ENCODE peak calls at places on chromosomes 3 and 15, in six cellular contexts. J, V, F, G, C and W are unnamed samples.

GRCh38 chr3:170368921-170369320 is 11.4 kb downstream of the SKIL start:
- DNase-seq in J (no peak), F (no peak), V (no peak), C (no peak), G (no peak), W (no peak)

GRCh38 chr3:129936757-129937156 is 37.8 kb upstream of the TRH start:
- DNase-seq in J (no peak), V (peak; percentile 85), F (peak; percentile 17), G (no peak), C (no peak), W (no peak)

GRCh38 chr3:66816110-66816761 is 181.9 kb upstream of the KBTBD8 start:
- DNase-seq in F (peak; percentile 16), G (peak; percentile 26), C (peak; percentile 27), J (no peak), V (peak; percentile 36), W (no peak)

GRCh38 chr3:112341386-112341785 is 8.4 kb downstream of the CD200 start:
- DNase-seq in V (no peak), J (no peak), F (no peak), C (no peak), G (no peak), W (no peak)

GRCh38 chr15:46441294-46442062 is 806.6 kb downstream of the SQOR start:
- DNase-seq in C (no peak), J (no peak), V (no peak), G (no peak), F (no peak), W (no peak)

GRCh38 chr15:68379759-68380290 is 52.1 kb downstream of the ITGA11 start:
- DNase-seq in V (no peak), F (no peak), C (no peak), G (no peak), J (no peak), W (no peak)

GRCh38 chr3:41700155-41700554 is 261.7 kb downstream of the ULK4 start:
- DNase-seq in F (peak; percentile 87), C (no peak), V (no peak), G (no peak), J (no peak), W (no peak)

GRCh38 chr3:37624276-37624675 is 237.4 kb upstream of the CTDSPL start:
- DNase-seq in C (no peak), V (no peak), J (no peak), F (no peak), G (no peak), W (no peak)

GRCh38 chr3:53181528-53181927 is 20.5 kb downstream of the PRKCD start:
- DNase-seq in F (no peak), G (no peak), C (no peak), J (no peak), V (no peak), W (no peak)

GRCh38 chr15:22265056-22265945 is 185.0 kb downstream of the OR4M2 start:
- DNase-seq in J (no peak), F (no peak), V (no peak), C (no peak), G (no peak), W (no peak)

GRCh38 chr15:99682455-99682854 is 50.8 kb downstream of the LYSMD4 start:
- DNase-seq in V (no peak), J (no peak), F (no peak), G (no peak), C (no peak), W (no peak)

GRCh38 chr3:64120876-64121275 is 97.6 kb upstream of the PSMD6 start:
- DNase-seq in G (no peak), F (no peak), C (no peak), V (no peak), J (no peak), W (no peak)

GRCh38 chr3:170848294-170848917 is 21.6 kb downstream of the RPL22L1 start:
- DNase-seq in G (no peak), J (no peak), C (no peak), F (peak; percentile 19), V (no peak), W (no peak)

GRCh38 chr15:85142324-85142723 is 160.7 kb downstream of the PDE8A start:
- DNase-seq in F (no peak), C (no peak), V (no peak), J (no peak), G (no peak), W (no peak)

GRCh38 chr15:75565062-75565970 is 13.8 kb downstream of the PTPN9 start:
- DNase-seq in G (no peak), V (no peak), C (no peak), J (no peak), F (no peak), W (no peak)

GRCh38 chr3:186821429-186822367 is 15.4 kb upstream of the RFC4 start:
- DNase-seq in V (peak; percentile 56), G (no peak), C (no peak), J (no peak), F (peak; percentile 36), W (no peak)

GRCh38 chr3:141853146-141853690 is 23.2 kb upstream of the ATP1B3 start:
- DNase-seq in C (no peak), J (no peak), V (no peak), G (no peak), F (no peak), W (no peak)

GRCh38 chr15:56341201-56341600 is 24.0 kb upstream of the TEX9 start:
- DNase-seq in F (no peak), G (no peak), C (no peak), V (no peak), J (no peak), W (no peak)

GRCh38 chr15:99104788-99105515 is at the start of gene SYNM:
- DNase-seq in J (no peak), C (no peak), G (peak; percentile 81), F (peak; percentile 84), V (peak; percentile 72), W (peak; percentile 59)

GRCh38 chr3:9795212-9795611 is 2.3 kb downstream of the ARPC4 start:
- DNase-seq in J (peak; percentile 42), G (no peak), V (no peak), C (no peak), F (no peak), W (no peak)

GRCh38 chr3:38227989-38228388 is 37.6 kb upstream of the SLC22A13 start:
- DNase-seq in F (no peak), J (no peak), G (no peak), C (no peak), V (no peak), W (no peak)

GRCh38 chr15:47360296-47360695 is 357.0 kb upstream of the SEMA6D start:
- DNase-seq in V (no peak), J (no peak), C (no peak), F (no peak), G (no peak), W (no peak)

DNA sequence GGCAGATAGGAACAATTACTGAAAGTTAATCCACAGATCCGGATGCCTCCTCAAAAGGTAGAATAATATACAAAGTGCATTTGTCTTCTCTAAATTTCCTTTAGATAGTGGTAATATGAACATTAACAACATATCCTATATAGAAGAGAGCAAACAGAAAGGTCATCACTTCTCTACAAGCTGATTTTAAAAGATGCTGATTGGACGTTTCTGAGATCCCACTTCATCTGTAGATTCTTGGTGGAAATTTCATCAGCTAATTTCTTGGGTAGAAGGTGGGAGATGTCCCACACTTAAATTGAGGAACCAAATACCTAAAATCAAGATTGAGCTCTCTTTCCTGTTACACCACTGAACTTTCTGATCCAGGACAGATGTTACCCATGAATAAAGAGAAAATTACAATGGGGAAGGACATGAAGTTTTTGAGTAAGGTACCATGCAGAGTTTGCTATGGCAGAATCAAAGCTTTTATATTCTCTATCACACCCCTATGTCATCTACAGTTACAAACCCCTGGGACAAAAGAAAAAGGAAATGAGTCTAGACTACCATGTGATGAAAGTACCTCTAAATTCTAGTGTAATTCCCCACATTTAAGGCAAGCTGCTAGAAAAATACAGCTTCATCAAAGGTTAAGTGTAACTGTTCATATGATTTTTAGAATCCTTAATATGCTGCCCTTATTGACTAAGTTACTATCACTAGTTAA is 189.2 kb upstream of the SETMAR start:
- DNase-seq in J (no peak), V (no peak), C (no peak), G (no peak), F (no peak), W (no peak)
- TF ChIP-seq TAF1 in J (no peak), V (no peak), C (no peak), G (no peak), F (no peak), W (no peak)

GRCh38 chr15:81280696-81281095 is 43.2 kb downstream of the STARD5 start:
- DNase-seq in G (no peak), C (no peak), F (no peak), J (no peak), V (no peak), W (no peak)
- TF ChIP-seq POLR2AphosphoS5 in G (no peak), C (no peak), F (no peak), J (no peak), V (no peak), W (no peak)

DNA sequence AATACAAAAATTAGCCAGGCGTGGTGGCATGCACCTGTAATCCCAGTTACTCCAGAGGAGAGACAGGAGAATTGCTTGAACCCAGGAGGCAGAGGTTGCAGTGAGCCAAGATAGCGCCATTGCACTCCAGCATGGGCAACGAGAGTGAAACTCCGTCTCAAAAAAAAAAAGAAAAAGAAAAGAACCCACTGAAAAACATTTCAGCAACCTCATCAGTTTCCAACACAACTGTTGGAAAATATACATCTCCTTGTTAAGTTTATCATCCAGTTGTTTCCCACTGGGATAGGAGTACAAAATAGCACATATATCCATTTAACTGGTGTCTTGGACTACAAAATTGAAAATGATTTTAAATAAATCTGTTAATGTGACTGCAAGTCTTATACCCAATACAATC is 2.2 kb downstream of the RPN1 start:
- DNase-seq in G (no peak), C (no peak), F (no peak), J (no peak), V (no peak), W (no peak)
- TF ChIP-seq POLR2A in G (no peak), C (no peak), F (no peak), J (no peak), V (no peak), W (no peak)

GRCh38 chr15:33089165-33089877 is 105.2 kb downstream of the FMN1 start:
- DNase-seq in F (no peak), C (no peak), G (no peak), J (no peak), V (no peak), W (no peak)

GRCh38 chr15:33089878-33090757 is 104.4 kb downstream of the FMN1 start:
- DNase-seq in G (no peak), F (no peak), C (no peak), V (no peak), J (no peak), W (no peak)

GRCh38 chr15:33083232-33084006 is 111.1 kb downstream of the FMN1 start:
- DNase-seq in F (no peak), G (no peak), C (no peak), V (no peak), J (no peak), W (no peak)

GRCh38 chr15:33084661-33085060 is 109.9 kb downstream of the FMN1 start:
- DNase-seq in V (no peak), G (no peak), C (no peak), J (no peak), F (no peak), W (no peak)

DNA sequence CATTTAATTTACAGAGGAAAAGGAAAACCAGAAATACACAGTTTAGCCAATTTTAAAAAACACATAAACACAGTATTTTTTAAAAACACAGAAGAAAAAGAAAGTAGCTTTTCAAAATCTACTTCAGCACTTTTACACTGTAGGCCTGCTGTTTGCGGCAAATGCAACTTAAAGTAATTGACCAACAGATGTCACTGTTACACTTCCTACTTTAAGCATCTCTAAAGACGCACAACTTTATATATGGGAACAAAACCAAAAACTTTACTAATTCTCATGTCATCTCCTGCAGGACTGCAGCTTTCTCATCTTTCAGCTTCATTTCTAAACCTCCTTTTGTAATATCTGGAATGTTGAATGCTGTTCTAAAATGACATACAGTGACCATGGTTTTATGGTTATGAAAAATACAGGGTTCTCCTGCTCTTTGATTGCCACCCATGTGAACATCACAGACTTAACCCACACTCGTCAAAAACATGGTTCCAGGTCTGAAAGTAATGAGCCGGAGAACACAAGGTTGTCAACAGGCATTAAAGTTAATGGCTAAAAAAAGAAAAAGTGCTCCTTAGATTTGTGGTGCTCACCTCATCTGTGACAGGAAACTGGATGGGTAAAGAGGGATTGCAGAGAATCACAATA is 107.9 kb downstream of the FMN1 start:
- DNase-seq in J (peak; percentile 16), G (no peak), C (no peak), V (peak; percentile 19), F (peak; percentile 11), W (no peak)
- TF ChIP-seq TAF1 in J (no peak), G (no peak), C (no peak), V (no peak), F (no peak), W (no peak)